ENCODE peak calls at places on chromosomes 2 and 18, in five cellular contexts. One of them, this sample, is unnamed.

GRCh38 chr2:29010946-29011649 is 30.0 kb downstream of the TOGARAM2 start:
- DNase-seq in brain microvascular endothelial cell: peak
- DNase-seq in nephron progenitor cell: peak
- DNase-seq in posterior cingulate gyrus: no peak
- DNase-seq in NCI-H2081: peak
- DNase-seq in this sample: peak

GRCh38 chr2:63639344-63639743 is 50.6 kb downstream of the MDH1 start:
- DNase-seq in nephron progenitor cell: no peak
- DNase-seq in posterior cingulate gyrus: no peak
- DNase-seq in NCI-H2081: no peak
- DNase-seq in brain microvascular endothelial cell: no peak
- DNase-seq in this sample: no peak

GRCh38 chr2:179562330-179562885 is 297.8 kb upstream of the SESTD1 start:
- DNase-seq in posterior cingulate gyrus: no peak
- DNase-seq in brain microvascular endothelial cell: no peak
- DNase-seq in NCI-H2081: peak
- DNase-seq in nephron progenitor cell: no peak
- DNase-seq in this sample: no peak

GRCh38 chr2:29238497-29238896 is 123.3 kb downstream of the CLIP4 start:
- DNase-seq in NCI-H2081: no peak
- DNase-seq in brain microvascular endothelial cell: peak
- DNase-seq in posterior cingulate gyrus: no peak
- DNase-seq in nephron progenitor cell: no peak
- DNase-seq in this sample: no peak

GRCh38 chr2:234741976-234742375 is 209.8 kb upstream of the SH3BP4 start:
- DNase-seq in brain microvascular endothelial cell: no peak
- DNase-seq in posterior cingulate gyrus: no peak
- DNase-seq in NCI-H2081: no peak
- DNase-seq in nephron progenitor cell: no peak
- DNase-seq in this sample: no peak

GRCh38 chr18:13577091-13577697 is 149.2 kb downstream of the FAM210A start:
- DNase-seq in posterior cingulate gyrus: peak
- DNase-seq in brain microvascular endothelial cell: peak
- DNase-seq in nephron progenitor cell: no peak
- DNase-seq in NCI-H2081: no peak
- DNase-seq in this sample: no peak

GRCh38 chr2:158131483-158131912 is 29.8 kb downstream of the UPP2 start:
- DNase-seq in nephron progenitor cell: no peak
- DNase-seq in NCI-H2081: no peak
- DNase-seq in posterior cingulate gyrus: no peak
- DNase-seq in brain microvascular endothelial cell: no peak
- DNase-seq in this sample: no peak

GRCh38 chr2:137173514-137173913 is 408.2 kb downstream of the THSD7B start:
- DNase-seq in nephron progenitor cell: no peak
- DNase-seq in NCI-H2081: no peak
- DNase-seq in brain microvascular endothelial cell: peak
- DNase-seq in posterior cingulate gyrus: no peak
- DNase-seq in this sample: no peak

GRCh38 chr18:68441241-68441640 is 273.7 kb downstream of the TMX3 start:
- DNase-seq in brain microvascular endothelial cell: no peak
- DNase-seq in posterior cingulate gyrus: no peak
- DNase-seq in NCI-H2081: no peak
- DNase-seq in nephron progenitor cell: no peak
- DNase-seq in this sample: no peak

GRCh38 chr2:127176371-127177311 is 43.5 kb downstream of the CYP27C1 start:
- DNase-seq in brain microvascular endothelial cell: no peak
- DNase-seq in NCI-H2081: no peak
- DNase-seq in nephron progenitor cell: peak
- DNase-seq in posterior cingulate gyrus: peak
- DNase-seq in this sample: no peak

GRCh38 chr2:4151521-4151920 is 448.1 kb downstream of the DCDC2C start:
- DNase-seq in posterior cingulate gyrus: no peak
- DNase-seq in brain microvascular endothelial cell: no peak
- DNase-seq in NCI-H2081: no peak
- DNase-seq in nephron progenitor cell: no peak
- DNase-seq in this sample: no peak

GRCh38 chr2:12978058-12978835 is 261.5 kb downstream of the TRIB2 start:
- DNase-seq in brain microvascular endothelial cell: no peak
- DNase-seq in posterior cingulate gyrus: no peak
- DNase-seq in NCI-H2081: no peak
- DNase-seq in nephron progenitor cell: no peak
- DNase-seq in this sample: no peak

GRCh38 chr18:22585333-22585732 is 167.6 kb upstream of the CTAGE1 start:
- DNase-seq in brain microvascular endothelial cell: no peak
- DNase-seq in nephron progenitor cell: no peak
- DNase-seq in NCI-H2081: no peak
- DNase-seq in posterior cingulate gyrus: no peak
- DNase-seq in this sample: no peak

GRCh38 chr2:80303825-80304521 is 579 bp downstream of the LRRTM1 start:
- DNase-seq in brain microvascular endothelial cell: no peak
- DNase-seq in posterior cingulate gyrus: peak
- DNase-seq in NCI-H2081: no peak
- DNase-seq in nephron progenitor cell: peak
- DNase-seq in this sample: no peak

GRCh38 chr2:223734346-223734745 is 103.0 kb downstream of the AP1S3 start:
- DNase-seq in NCI-H2081: no peak
- DNase-seq in brain microvascular endothelial cell: no peak
- DNase-seq in posterior cingulate gyrus: no peak
- DNase-seq in nephron progenitor cell: no peak
- DNase-seq in this sample: no peak

GRCh38 chr18:60549338-60549960 is 176.9 kb upstream of the MC4R start:
- DNase-seq in NCI-H2081: peak
- DNase-seq in posterior cingulate gyrus: peak
- DNase-seq in nephron progenitor cell: peak
- DNase-seq in brain microvascular endothelial cell: peak
- DNase-seq in this sample: no peak

GRCh38 chr2:99881901-99882591 is 260.3 kb downstream of the AFF3 start:
- DNase-seq in nephron progenitor cell: peak
- DNase-seq in NCI-H2081: peak
- DNase-seq in posterior cingulate gyrus: no peak
- DNase-seq in brain microvascular endothelial cell: peak
- DNase-seq in this sample: no peak

GRCh38 chr2:37573818-37574388 is 97.5 kb downstream of the CDC42EP3 start:
- DNase-seq in NCI-H2081: no peak
- DNase-seq in nephron progenitor cell: no peak
- DNase-seq in brain microvascular endothelial cell: peak
- DNase-seq in posterior cingulate gyrus: no peak
- DNase-seq in this sample: no peak

GRCh38 chr2:24304098-24304497 is 56.2 kb downstream of the ITSN2 start:
- DNase-seq in NCI-H2081: no peak
- DNase-seq in brain microvascular endothelial cell: peak
- DNase-seq in posterior cingulate gyrus: peak
- DNase-seq in nephron progenitor cell: no peak
- DNase-seq in this sample: no peak

GRCh38 chr2:235709124-235709813 is 215.4 kb downstream of the AGAP1 start:
- DNase-seq in brain microvascular endothelial cell: peak
- DNase-seq in posterior cingulate gyrus: no peak
- DNase-seq in NCI-H2081: no peak
- DNase-seq in nephron progenitor cell: no peak
- DNase-seq in this sample: no peak